ENCODE peak calls at places on chromosomes 6 and 20, in eight cellular contexts. E is endothelial cell; C is OCI-LY7; V is stimulated activated naive CD4-positive, alpha-beta T cell; W is stimulated activated effector memory CD8-positive, alpha-beta T cell treated with anti-CD3 and anti-CD28 coated beads, Interleukin-12 subunit alpha, Interleukin-12 subunit beta, amount 100 ng/mL, for 72 hours; H is NCI-H82; N is BJ; R is H54. Z is an unnamed sample.

GRCh38 chr20:45405566-45406259 is 2.4 kb upstream of the DBNDD2 start:
- DNase-seq in E (no peak), C (no peak), V (no peak), W (no peak), H (peak; percentile 45), N (no peak), R (no peak), Z (no peak)

GRCh38 chr6:166595061-166595780 is 8.7 kb upstream of the RAMACL start:
- DNase-seq in E (no peak), C (no peak), V (no peak), W (no peak), H (no peak), N (peak; percentile 87), R (no peak), Z (no peak)

GRCh38 chr20:55053389-55053788 is 578.0 kb downstream of the DOK5 start:
- DNase-seq in E (no peak), C (no peak), V (no peak), W (no peak), H (no peak), N (no peak), R (no peak), Z (no peak)

GRCh38 chr6:131924881-131925474 is 26.2 kb downstream of the CCN2 start:
- DNase-seq in E (no peak), C (peak; percentile 68), V (no peak), W (no peak), H (peak; percentile 31), N (no peak), R (no peak), Z (peak; percentile 14)

GRCh38 chr20:15339264-15339663 is 1001.9 kb upstream of the FLRT3 start:
- DNase-seq in E (no peak), C (no peak), V (no peak), W (no peak), H (peak; percentile 12), N (no peak), R (no peak), Z (no peak)

GRCh38 chr6:100186552-100186951 is 192.5 kb upstream of the MCHR2 start:
- DNase-seq in E (no peak), C (no peak), V (no peak), W (no peak), H (no peak), N (no peak), R (no peak), Z (no peak)

GRCh38 chr6:61622601-61623000 is 663.4 kb downstream of the KHDRBS2 start:
- DNase-seq in E (no peak), C (no peak), V (no peak), W (no peak), H (no peak), N (no peak), R (no peak), Z (no peak)

GRCh38 chr6:131787955-131788712 is 19.7 kb upstream of the ENPP1 start:
- DNase-seq in E (no peak), C (no peak), V (no peak), W (no peak), H (no peak), N (no peak), R (no peak), Z (no peak)

GRCh38 chr6:107173779-107174178 is 58.5 kb upstream of the BEND3 start:
- DNase-seq in E (no peak), C (no peak), V (no peak), W (no peak), H (no peak), N (no peak), R (no peak), Z (no peak)

GRCh38 chr6:71289039-71289801 is 609 bp downstream of the OGFRL1 start:
- DNase-seq in E (peak; percentile 53), C (peak; percentile 78), V (peak; percentile 13), W (peak; percentile 70), H (peak; percentile 50), N (no peak), R (no peak), Z (peak; percentile 66)

GRCh38 chr6:149482542-149483261 is 2.1 kb downstream of the ZC3H12D start:
- DNase-seq in E (no peak), C (peak; percentile 69), V (no peak), W (peak; percentile 69), H (no peak), N (no peak), R (no peak), Z (peak; percentile 20)

Z was measured in RPMI8226.